ENCODE peak calls at places on chromosomes 13 and 19, in ten cellular contexts. Q is naive thymus-derived CD4-positive, alpha-beta T cell; H is AG08395; M is CD4-positive, CD25-positive, alpha-beta regulatory T cell; Y is left ventricle myocardium inferior; P is OCI-M1; K is LHCN-M2; G is MV-4-11; N is GM12865; U is EL. D is an unnamed sample.

GRCh38 chr13:23945612-23946011 is 48.3 kb upstream of the C1QTNF9B start:
- DNase-seq in Q (no peak), M (no peak), P (no peak), Y (no peak), U (no peak), N (no peak), H (no peak), K (no peak), G (no peak), D (no peak)

GRCh38 chr19:4970558-4971423 is 1.9 kb downstream of the KDM4B start:
- DNase-seq in Y (peak; percentile 53), K (no peak), H (no peak), M (no peak), G (no peak), N (peak; percentile 20), U (peak; percentile 36), Q (peak; percentile 16), P (peak; percentile 71), D (no peak)

GRCh38 chr13:93727301-93728141 is 500.9 kb downstream of the GPC6 start:
- DNase-seq in N (no peak), U (peak; percentile 79), Y (no peak), P (no peak), G (no peak), K (peak; percentile 41), M (no peak), H (peak; percentile 15), Q (no peak), D (peak; percentile 23)

GRCh38 chr13:32019612-32020233 is 11.9 kb upstream of the FRY start:
- DNase-seq in U (peak; percentile 61), N (peak; percentile 83), P (peak; percentile 78), M (no peak), Y (no peak), Q (peak; percentile 38), K (peak; percentile 50), H (peak; percentile 68), G (peak; percentile 50), D (no peak)

GRCh38 chr13:51894239-51894638 is 32.5 kb downstream of the CCDC70 start:
- DNase-seq in Y (no peak), P (no peak), Q (no peak), N (no peak), H (no peak), M (no peak), U (no peak), G (no peak), K (peak; percentile 29), D (no peak)

GRCh38 chr19:41871573-41872383 is 5.3 kb upstream of the CD79A start:
- DNase-seq in M (peak; percentile 31), H (no peak), Y (peak; percentile 23), K (no peak), N (peak; percentile 93), Q (peak; percentile 75), P (peak; percentile 33), G (peak; percentile 98), U (peak; percentile 30), D (no peak)

GRCh38 chr19:29263305-29264080 is 50.5 kb upstream of the UQCRFS1 start:
- DNase-seq in H (peak; percentile 59), M (peak; percentile 17), G (peak; percentile 32), Y (peak; percentile 32), U (peak; percentile 41), P (peak; percentile 80), N (peak; percentile 49), K (peak; percentile 39), Q (peak; percentile 26), D (no peak)

GRCh38 chr19:14090509-14091085 is at the start of gene SAMD1:
- DNase-seq in K (peak; percentile 83), P (no peak), H (peak; percentile 89), N (peak; percentile 95), Y (peak; percentile 95), M (peak; percentile 76), U (peak; percentile 89), G (no peak), Q (peak; percentile 86), D (peak; percentile 35)

GRCh38 chr19:28746486-28746885 is 466.5 kb downstream of the UQCRFS1 start:
- DNase-seq in K (peak; percentile 50), U (peak; percentile 6), G (no peak), P (no peak), N (no peak), Y (no peak), Q (no peak), H (peak; percentile 11), M (no peak), D (no peak)

GRCh38 chr13:44710576-44710975 is 134.4 kb upstream of the TSC22D1 start:
- DNase-seq in U (peak; percentile 88), Y (no peak), G (no peak), N (peak; percentile 58), K (peak; percentile 97), P (no peak), H (peak; percentile 75), M (no peak), Q (no peak), D (peak; percentile 68)

GRCh38 chr19:37654525-37654832 is 786 bp downstream of the ZFP30 start:
- DNase-seq in M (peak; percentile 1), K (no peak), G (no peak), Q (peak; percentile 36), Y (no peak), U (peak; percentile 39), N (no peak), P (no peak), H (peak; percentile 27), D (no peak)

GRCh38 chr19:28971011-28971410 is 241.9 kb downstream of the UQCRFS1 start:
- DNase-seq in Y (no peak), M (no peak), G (no peak), P (no peak), K (no peak), N (no peak), Q (no peak), H (no peak), U (peak; percentile 10), D (no peak)